ENCODE peak calls at places on chromosomes 6 and 20, in five cellular contexts. One of them, this sample, is unnamed. For H3K4me1, the result is how much of the 10 kb centered on the place peaks cover.

GRCh38 chr20:38195041-38195504 is 30.0 kb upstream of the TGM2 start:
- DNase-seq in breast epithelium: no peak
- DNase-seq in cardiac muscle cell: no peak
- DNase-seq in fibroblast of lung: no peak
- DNase-seq in Peyer's patch: no peak
- DNase-seq in this sample: no peak

GRCh38 chr20:5364136-5364821 is 47.5 kb upstream of the PROKR2 start:
- DNase-seq in fibroblast of lung: no peak
- DNase-seq in cardiac muscle cell: no peak
- DNase-seq in breast epithelium: no peak
- DNase-seq in Peyer's patch: no peak
- DNase-seq in this sample: no peak

GRCh38 chr6:54074109-54074508 is 37.1 kb upstream of the MLIP start:
- DNase-seq in breast epithelium: no peak
- DNase-seq in cardiac muscle cell: no peak
- DNase-seq in fibroblast of lung: no peak
- DNase-seq in Peyer's patch: no peak
- DNase-seq in this sample: no peak

GRCh38 chr20:38066969-38067716 is 33.6 kb downstream of the RPRD1B start:
- DNase-seq in cardiac muscle cell: no peak
- DNase-seq in Peyer's patch: no peak
- DNase-seq in fibroblast of lung: no peak
- DNase-seq in breast epithelium: no peak
- DNase-seq in this sample: no peak

GRCh38 chr6:139919107-139920026 is 544.9 kb upstream of the CITED2 start:
- DNase-seq in breast epithelium: no peak
- DNase-seq in Peyer's patch: no peak
- DNase-seq in fibroblast of lung: no peak
- DNase-seq in cardiac muscle cell: no peak
- DNase-seq in this sample: no peak

GRCh38 chr20:15593061-15593460 is 980.2 kb downstream of the KIF16B start:
- DNase-seq in breast epithelium: no peak
- DNase-seq in cardiac muscle cell: no peak
- DNase-seq in Peyer's patch: no peak
- DNase-seq in fibroblast of lung: no peak
- DNase-seq in this sample: no peak

GRCh38 chr6:159676804-159677203 is 16.2 kb downstream of the SOD2 start:
- DNase-seq in breast epithelium: no peak
- DNase-seq in Peyer's patch: no peak
- DNase-seq in cardiac muscle cell: no peak
- DNase-seq in fibroblast of lung: no peak
- DNase-seq in this sample: no peak

GRCh38 chr6:131062245-131063027 is 609 bp downstream of the EPB41L2 start:
- DNase-seq in Peyer's patch: peak
- DNase-seq in cardiac muscle cell: peak
- DNase-seq in fibroblast of lung: no peak
- DNase-seq in breast epithelium: no peak
- DNase-seq in this sample: peak

DNA sequence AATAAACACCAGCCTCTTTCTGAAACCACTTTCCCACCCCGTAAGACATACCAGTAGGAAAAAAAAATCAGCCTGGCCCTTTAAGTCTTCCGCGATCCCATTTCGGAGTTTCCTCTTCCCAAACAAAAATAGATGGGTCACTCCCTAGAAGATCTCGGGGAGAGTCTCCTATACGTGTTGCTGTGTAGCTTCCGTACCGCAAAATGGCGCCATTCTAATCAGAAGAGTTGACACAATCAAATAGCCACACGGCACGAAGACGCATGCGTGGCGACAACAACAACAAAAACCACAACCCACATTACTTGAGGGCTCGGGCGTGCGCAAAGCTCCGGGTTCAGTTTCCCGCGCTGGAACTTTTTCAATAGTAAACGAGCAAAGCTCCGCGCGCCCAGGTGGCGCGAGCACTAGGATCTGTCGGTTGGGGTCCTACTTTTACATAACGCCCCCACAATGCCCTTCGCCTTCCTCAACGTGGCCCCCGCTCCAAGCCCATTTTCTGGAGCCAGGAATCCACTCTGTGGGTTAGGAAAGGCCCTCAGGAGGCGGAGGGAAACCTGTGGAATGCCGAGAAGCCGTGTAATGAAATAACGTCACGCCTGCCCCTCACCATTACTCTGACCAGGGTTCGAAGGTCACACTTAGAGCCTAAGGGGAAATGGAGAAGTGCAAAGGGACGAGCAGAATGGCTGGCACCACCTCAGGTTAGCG is at the start of gene GPANK1:
- DNase-seq in Peyer's patch: peak
- DNase-seq in fibroblast of lung: peak
- DNase-seq in cardiac muscle cell: peak
- DNase-seq in breast epithelium: peak
- DNase-seq in this sample: peak
- H3K4me1 ChIP-seq in Peyer's patch: under half
- H3K4me1 ChIP-seq in fibroblast of lung: under half
- H3K4me1 ChIP-seq in cardiac muscle cell: under half
- H3K4me1 ChIP-seq in breast epithelium: under half
- H3K4me1 ChIP-seq in this sample: under half

GRCh38 chr6:157019115-157019628 is 242.0 kb downstream of the ARID1B start:
- DNase-seq in cardiac muscle cell: no peak
- DNase-seq in Peyer's patch: no peak
- DNase-seq in breast epithelium: no peak
- DNase-seq in fibroblast of lung: no peak
- DNase-seq in this sample: no peak
- TF ChIP-seq CTCF in cardiac muscle cell: no peak
- TF ChIP-seq CTCF in Peyer's patch: no peak
- TF ChIP-seq CTCF in breast epithelium: no peak
- TF ChIP-seq CTCF in fibroblast of lung: no peak
- TF ChIP-seq CTCF in this sample: no peak

GRCh38 chr6:136784910-136785746 is 7.1 kb downstream of the MAP3K5 start:
- DNase-seq in fibroblast of lung: no peak
- DNase-seq in Peyer's patch: no peak
- DNase-seq in breast epithelium: no peak
- DNase-seq in cardiac muscle cell: no peak
- DNase-seq in this sample: no peak
- H3K4me1 ChIP-seq in fibroblast of lung: under half
- H3K4me1 ChIP-seq in Peyer's patch: under half
- H3K4me1 ChIP-seq in breast epithelium: under half
- H3K4me1 ChIP-seq in cardiac muscle cell: under half
- H3K4me1 ChIP-seq in this sample: under half

GRCh38 chr6:2958331-2958711 is 13.0 kb downstream of the SERPINB6 start:
- DNase-seq in fibroblast of lung: no peak
- DNase-seq in breast epithelium: no peak
- DNase-seq in Peyer's patch: no peak
- DNase-seq in cardiac muscle cell: no peak
- DNase-seq in this sample: no peak
- TF ChIP-seq CTCF in fibroblast of lung: no peak
- TF ChIP-seq CTCF in breast epithelium: no peak
- TF ChIP-seq CTCF in Peyer's patch: no peak
- TF ChIP-seq CTCF in cardiac muscle cell: no peak
- TF ChIP-seq CTCF in this sample: no peak

This sample was measured in colonic mucosa.